ENCODE peak calls at places on chromosomes 4 and X, in six cellular contexts. One of them, this sample, is unnamed.
A peak's percentile ranks its signal among the peaks of the same experiment; 100 is the strongest.

GRCh38 chr4:40204507-40205258 is 7.9 kb downstream of the RHOH start:
- DNase-seq in aorta: no peak
- DNase-seq in NCI-H2029 treated with DMSO at 0.1 percent for 48 hours: no peak
- DNase-seq in amniotic epithelial cell: no peak
- DNase-seq in retina: no peak
- DNase-seq in RCC 7860: no peak
- DNase-seq in this sample: no peak

GRCh38 chr4:5921074-5921473 is 28.2 kb upstream of the CRMP1 start:
- DNase-seq in aorta: no peak
- DNase-seq in NCI-H2029 treated with DMSO at 0.1 percent for 48 hours: no peak
- DNase-seq in amniotic epithelial cell: no peak
- DNase-seq in retina: no peak
- DNase-seq in RCC 7860: no peak
- DNase-seq in this sample: no peak

GRCh38 chrX:125205918-125206665 is 113.6 kb upstream of the TEX13C start:
- DNase-seq in aorta: no peak
- DNase-seq in NCI-H2029 treated with DMSO at 0.1 percent for 48 hours: no peak
- DNase-seq in amniotic epithelial cell: no peak
- DNase-seq in retina: no peak
- DNase-seq in RCC 7860: no peak
- DNase-seq in this sample: no peak

GRCh38 chrX:68570598-68570997 is 71.7 kb downstream of the YIPF6 start:
- DNase-seq in aorta: no peak
- DNase-seq in NCI-H2029 treated with DMSO at 0.1 percent for 48 hours: no peak
- DNase-seq in amniotic epithelial cell: no peak
- DNase-seq in retina: no peak
- DNase-seq in RCC 7860: no peak
- DNase-seq in this sample: no peak

GRCh38 chr4:47031713-47032404 is 492 bp downstream of the GABRB1 start:
- DNase-seq in aorta: no peak
- DNase-seq in NCI-H2029 treated with DMSO at 0.1 percent for 48 hours: no peak
- DNase-seq in amniotic epithelial cell: no peak
- DNase-seq in retina: no peak
- DNase-seq in RCC 7860: no peak
- DNase-seq in this sample: no peak

GRCh38 chr4:19298998-19299397 is 952.7 kb upstream of the SLIT2 start:
- DNase-seq in aorta: no peak
- DNase-seq in NCI-H2029 treated with DMSO at 0.1 percent for 48 hours: no peak
- DNase-seq in amniotic epithelial cell: peak; percentile 97
- DNase-seq in retina: no peak
- DNase-seq in RCC 7860: no peak
- DNase-seq in this sample: no peak

GRCh38 chr4:140090215-140090731 is 63.7 kb downstream of the MAML3 start:
- DNase-seq in aorta: no peak
- DNase-seq in NCI-H2029 treated with DMSO at 0.1 percent for 48 hours: no peak
- DNase-seq in amniotic epithelial cell: peak; percentile 91
- DNase-seq in retina: no peak
- DNase-seq in RCC 7860: no peak
- DNase-seq in this sample: no peak

GRCh38 chr4:114474401-114474800 is 124.2 kb upstream of the UGT8 start:
- DNase-seq in aorta: no peak
- DNase-seq in NCI-H2029 treated with DMSO at 0.1 percent for 48 hours: no peak
- DNase-seq in amniotic epithelial cell: no peak
- DNase-seq in retina: no peak
- DNase-seq in RCC 7860: no peak
- DNase-seq in this sample: no peak

GRCh38 chrX:119552508-119552907 is 12.7 kb downstream of the STEEP1 start:
- DNase-seq in aorta: no peak
- DNase-seq in NCI-H2029 treated with DMSO at 0.1 percent for 48 hours: no peak
- DNase-seq in amniotic epithelial cell: peak; percentile 85
- DNase-seq in retina: no peak
- DNase-seq in RCC 7860: no peak
- DNase-seq in this sample: no peak

GRCh38 chr4:121724671-121725070 is 27.9 kb upstream of the ANXA5 start:
- DNase-seq in aorta: no peak
- DNase-seq in NCI-H2029 treated with DMSO at 0.1 percent for 48 hours: no peak
- DNase-seq in amniotic epithelial cell: no peak
- DNase-seq in retina: no peak
- DNase-seq in RCC 7860: no peak
- DNase-seq in this sample: no peak

GRCh38 chr4:159981457-159981856 is 878.6 kb downstream of the RAPGEF2 start:
- DNase-seq in aorta: no peak
- DNase-seq in NCI-H2029 treated with DMSO at 0.1 percent for 48 hours: no peak
- DNase-seq in amniotic epithelial cell: no peak
- DNase-seq in retina: no peak
- DNase-seq in RCC 7860: no peak
- DNase-seq in this sample: no peak

GRCh38 chr4:38568768-38569167 is 95.2 kb upstream of the KLF3 start:
- DNase-seq in aorta: no peak
- DNase-seq in NCI-H2029 treated with DMSO at 0.1 percent for 48 hours: no peak
- DNase-seq in amniotic epithelial cell: no peak
- DNase-seq in retina: no peak
- DNase-seq in RCC 7860: no peak
- DNase-seq in this sample: no peak